ENCODE peak calls at places on chromosomes 6 and 20, in seven cellular contexts. G, I, X, U, T, S and J are unnamed samples. For H3K4me1, the result is how much of the 10 kb centered on the place peaks cover.

GRCh38 chr6:24827162-24827561 is 28.4 kb upstream of the ARMH2 start:
- DNase-seq in G (no peak), I (no peak), X (no peak), U (no peak), T (no peak), S (peak), J (no peak)

GRCh38 chr6:58198301-58198700 is 880.9 kb downstream of the PRIM2 start:
- DNase-seq in G (no peak), I (no peak), X (no peak), U (no peak), T (no peak), S (no peak), J (no peak)

GRCh38 chr6:3209114-3210023 is 18.1 kb downstream of the TUBB2B start:
- DNase-seq in G (no peak), I (peak), X (peak), U (peak), T (peak), S (no peak), J (peak)

GRCh38 chr6:69699655-69700054 is 97.2 kb downstream of the LMBRD1 start:
- DNase-seq in G (no peak), I (no peak), X (no peak), U (no peak), T (no peak), S (no peak), J (no peak)

GRCh38 chr6:166660157-166660686 is 33.2 kb upstream of the RPS6KA2 start:
- DNase-seq in G (no peak), I (no peak), X (no peak), U (no peak), T (no peak), S (no peak), J (no peak)

GRCh38 chr6:156880913-156881312 is 103.7 kb downstream of the ARID1B start:
- DNase-seq in G (no peak), I (no peak), X (no peak), U (no peak), T (no peak), S (no peak), J (no peak)

GRCh38 chr6:17574871-17575560 is 25.1 kb upstream of the FAM8A1 start:
- DNase-seq in G (no peak), I (no peak), X (no peak), U (no peak), T (no peak), S (no peak), J (no peak)

GRCh38 chr6:40342674-40343230 is 244.4 kb downstream of the LRFN2 start:
- DNase-seq in G (no peak), I (no peak), X (no peak), U (no peak), T (no peak), S (no peak), J (no peak)

GRCh38 chr6:6842301-6842700 is 253.8 kb downstream of the LY86 start:
- DNase-seq in G (no peak), I (no peak), X (no peak), U (no peak), T (no peak), S (no peak), J (no peak)

GRCh38 chr20:20691477-20691863 is 21.0 kb downstream of the RALGAPA2 start:
- DNase-seq in G (no peak), I (no peak), X (no peak), U (no peak), T (no peak), S (no peak), J (no peak)

GRCh38 chr20:692044-692443 is 16.4 kb upstream of the SCRT2 start:
- DNase-seq in G (no peak), I (no peak), X (no peak), U (no peak), T (no peak), S (no peak), J (no peak)

GRCh38 chr6:169784941-169785340 is 33.5 kb downstream of the ERMARD start:
- DNase-seq in G (no peak), I (no peak), X (no peak), U (no peak), T (no peak), S (no peak), J (no peak)

GRCh38 chr6:164695896-164696295 is 613.5 kb downstream of the C6orf118 start:
- DNase-seq in G (no peak), I (no peak), X (no peak), U (peak), T (no peak), S (no peak), J (no peak)

GRCh38 chr6:14924126-14925024 is 321.5 kb upstream of the JARID2 start:
- DNase-seq in G (no peak), I (no peak), X (no peak), U (no peak), T (no peak), S (no peak), J (peak)

GRCh38 chr6:14922706-14923105 is 323.2 kb upstream of the JARID2 start:
- DNase-seq in G (no peak), I (no peak), X (no peak), U (no peak), T (no peak), S (no peak), J (no peak)

GRCh38 chr6:14922306-14922705 is 323.6 kb upstream of the JARID2 start:
- DNase-seq in G (no peak), I (no peak), X (no peak), U (no peak), T (no peak), S (no peak), J (no peak)

GRCh38 chr6:14921170-14921569 is 324.7 kb upstream of the JARID2 start:
- DNase-seq in G (peak), I (no peak), X (no peak), U (no peak), T (peak), S (peak), J (peak)

GRCh38 chr6:14921878-14922277 is 324.0 kb upstream of the JARID2 start:
- DNase-seq in G (no peak), I (no peak), X (no peak), U (no peak), T (no peak), S (no peak), J (no peak)
- H3K4me1 ChIP-seq in G (under half), I (under half), X (under half), U (under half), T (under half), S (under half), J (under half)

DNA sequence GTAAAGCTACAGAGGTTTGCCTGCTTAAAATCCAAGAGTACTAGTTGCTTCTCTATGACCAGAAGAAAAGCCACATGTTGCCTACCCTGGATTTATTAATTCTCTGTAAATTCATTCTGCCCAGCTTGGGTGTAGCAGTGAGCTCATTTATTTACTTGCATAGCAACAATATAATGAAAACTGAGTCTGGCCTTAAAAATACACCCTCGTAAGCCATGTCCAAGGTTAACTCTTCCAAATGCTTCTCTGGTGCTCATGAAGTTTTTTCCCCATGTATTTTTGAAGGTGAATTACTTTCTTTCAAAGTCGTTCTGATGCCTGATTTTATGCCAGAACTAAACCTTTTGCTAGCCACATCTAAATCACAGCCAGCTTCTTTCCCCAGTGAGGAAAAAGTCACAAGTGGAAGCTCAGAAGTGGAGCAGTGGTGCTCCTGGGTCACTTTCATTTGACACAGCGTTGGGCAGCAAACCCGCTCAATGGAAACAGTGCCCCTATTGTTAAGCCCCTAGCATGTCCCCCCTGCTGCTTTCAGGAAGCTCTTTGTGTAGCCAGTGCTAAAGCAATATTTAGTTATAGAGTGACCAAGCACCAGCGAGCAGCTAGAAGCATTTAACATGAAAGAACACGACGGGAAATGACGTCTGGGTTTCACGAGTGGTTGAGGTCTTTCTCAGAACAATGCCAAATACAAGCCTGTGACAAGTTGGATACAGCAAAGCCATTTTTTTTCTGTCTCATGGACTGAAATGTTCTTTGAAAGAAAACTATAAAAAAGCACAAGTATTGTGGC is 29.8 kb downstream of the NEDD9 start:
- DNase-seq in G (no peak), I (peak), X (no peak), U (no peak), T (no peak), S (peak), J (peak)
- H3K4me1 ChIP-seq in G (half or more), I (under half), X (half or more), U (under half), T (half or more), S (under half), J (under half)

DNA sequence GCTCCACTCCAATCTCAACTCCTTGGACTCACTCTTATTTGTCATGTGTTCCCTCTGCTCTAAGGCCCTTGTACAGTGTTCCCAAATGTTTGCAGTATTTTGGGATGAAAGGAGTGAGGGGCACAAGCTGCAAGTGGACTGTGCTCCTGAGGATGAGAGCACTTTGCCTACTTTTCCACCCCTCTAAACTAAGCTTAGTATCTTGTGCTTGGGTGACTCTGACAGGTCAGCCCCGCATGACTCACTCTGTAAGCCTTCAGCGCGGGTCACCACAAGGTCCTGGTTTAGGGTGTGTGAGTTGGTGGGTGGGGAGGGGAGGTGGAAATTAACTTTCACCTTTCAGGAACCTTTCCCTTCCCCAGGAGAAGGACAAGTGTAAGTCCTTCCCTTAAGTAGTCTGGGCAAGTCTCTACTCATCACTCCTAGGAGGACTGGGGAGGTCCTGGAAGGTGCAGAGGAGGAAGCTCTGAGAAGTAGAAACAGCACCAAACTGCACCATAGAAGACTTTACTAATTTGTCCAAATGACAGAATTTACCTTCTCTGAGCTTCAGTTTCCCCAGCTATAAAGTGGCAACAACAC is 68.8 kb upstream of the EPB41L1 start:
- DNase-seq in G (no peak), I (no peak), X (peak), U (no peak), T (no peak), S (no peak), J (peak)
- H3K4me1 ChIP-seq in G (under half), I (under half), X (half or more), U (under half), T (under half), S (under half), J (under half)

DNA sequence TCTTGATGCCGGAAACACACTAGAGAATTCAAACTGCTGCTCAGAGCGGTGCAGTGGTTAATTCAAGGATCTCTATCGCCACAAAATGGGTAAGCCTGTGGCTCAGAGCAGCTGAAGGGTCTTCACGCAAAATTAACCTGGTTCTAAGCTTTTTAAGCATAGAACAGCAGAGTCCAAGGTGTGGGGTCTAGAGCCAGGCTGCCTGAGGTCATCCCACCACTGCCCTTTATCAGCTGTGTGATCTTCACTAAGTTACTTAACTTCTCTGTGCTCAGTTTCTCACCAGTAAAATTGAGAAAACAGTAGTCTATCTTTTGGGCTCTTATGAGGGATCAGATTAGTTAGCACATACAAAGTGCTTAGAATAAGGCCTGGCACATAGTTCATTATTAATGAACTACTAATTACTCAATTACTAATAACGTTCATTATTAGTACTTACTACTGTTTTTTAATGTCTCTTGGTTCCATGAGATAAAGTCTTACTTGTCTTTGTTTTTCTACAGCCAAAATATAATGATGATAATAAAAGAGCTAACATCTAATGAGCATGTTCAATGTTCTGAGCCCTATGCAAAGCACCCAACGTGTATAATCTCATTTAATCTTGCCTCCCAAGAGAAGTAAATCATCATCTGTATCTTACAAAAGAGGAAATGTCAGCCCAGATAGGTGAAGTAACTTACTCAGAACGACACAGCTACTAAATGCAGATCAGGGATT is 92.9 kb downstream of the NFATC2 start:
- DNase-seq in G (no peak), I (no peak), X (no peak), U (no peak), T (no peak), S (no peak), J (no peak)
- H3K4me1 ChIP-seq in G (under half), I (under half), X (under half), U (under half), T (under half), S (under half), J (under half)

GRCh38 chr6:43703512-43704429 is 16.2 kb upstream of the MRPS18A start:
- DNase-seq in G (no peak), I (no peak), X (no peak), U (peak), T (no peak), S (peak), J (no peak)
- H3K4me1 ChIP-seq in G (half or more), I (under half), X (half or more), U (half or more), T (half or more), S (half or more), J (half or more)

GRCh38 chr6:98832282-98833100 is 1.9 kb upstream of the POU3F2 start:
- DNase-seq in G (peak), I (no peak), X (no peak), U (no peak), T (no peak), S (no peak), J (no peak)
- H3K4me1 ChIP-seq in G (half or more), I (under half), X (under half), U (under half), T (half or more), S (under half), J (under half)

GRCh38 chr20:41173161-41173721 is 35.9 kb downstream of the PLCG1 start:
- DNase-seq in G (peak), I (peak), X (peak), U (peak), T (peak), S (peak), J (peak)

GRCh38 chr20:41171736-41172295 is 34.5 kb downstream of the PLCG1 start:
- DNase-seq in G (no peak), I (no peak), X (no peak), U (no peak), T (no peak), S (peak), J (no peak)

GRCh38 chr20:41174373-41174772 is 37.0 kb downstream of the PLCG1 start:
- DNase-seq in G (no peak), I (no peak), X (no peak), U (no peak), T (no peak), S (peak), J (peak)

GRCh38 chr20:41173791-41174341 is 36.5 kb downstream of the PLCG1 start:
- DNase-seq in G (no peak), I (no peak), X (no peak), U (no peak), T (no peak), S (peak), J (peak)

GRCh38 chr20:41172296-41173140 is 35.2 kb downstream of the PLCG1 start:
- DNase-seq in G (no peak), I (no peak), X (no peak), U (no peak), T (no peak), S (peak), J (peak)
- H3K4me1 ChIP-seq in G (under half), I (under half), X (under half), U (under half), T (half or more), S (under half), J (under half)

DNA sequence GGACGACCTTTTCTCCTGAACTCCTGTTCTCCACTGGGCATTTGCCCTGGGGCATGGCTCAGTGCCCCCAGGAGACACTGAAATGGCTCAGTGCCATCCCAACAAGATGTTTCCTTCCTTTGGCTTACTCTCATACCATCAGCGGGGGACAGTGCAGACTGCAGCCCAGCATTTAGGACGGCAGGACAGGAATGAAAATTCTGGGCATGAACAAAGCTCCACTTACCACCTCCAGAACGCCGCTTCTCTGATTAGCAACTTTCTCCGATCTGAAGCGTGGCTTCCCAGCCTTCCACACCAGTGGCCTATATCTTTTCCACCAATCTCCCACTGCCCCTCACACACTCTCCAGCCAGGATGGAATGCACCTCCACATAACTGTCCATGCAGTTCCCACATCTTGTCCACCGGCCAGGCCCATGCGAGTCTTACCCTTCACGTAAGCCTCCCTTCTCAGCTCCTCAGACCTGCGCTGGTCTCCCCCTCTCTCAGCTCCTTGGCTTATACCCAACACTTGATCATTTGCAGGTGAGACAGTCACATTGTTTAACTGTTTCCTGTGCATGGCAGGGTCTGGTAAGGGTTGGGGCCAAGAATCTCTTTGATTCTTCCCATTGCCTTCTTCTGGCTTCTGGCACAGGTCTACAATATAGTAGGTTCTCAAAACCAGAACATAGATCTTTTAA is 114.5 kb downstream of the FYN start:
- DNase-seq in G (no peak), I (no peak), X (no peak), U (no peak), T (no peak), S (no peak), J (no peak)
- H3K4me1 ChIP-seq in G (under half), I (under half), X (under half), U (half or more), T (half or more), S (under half), J (under half)

DNA sequence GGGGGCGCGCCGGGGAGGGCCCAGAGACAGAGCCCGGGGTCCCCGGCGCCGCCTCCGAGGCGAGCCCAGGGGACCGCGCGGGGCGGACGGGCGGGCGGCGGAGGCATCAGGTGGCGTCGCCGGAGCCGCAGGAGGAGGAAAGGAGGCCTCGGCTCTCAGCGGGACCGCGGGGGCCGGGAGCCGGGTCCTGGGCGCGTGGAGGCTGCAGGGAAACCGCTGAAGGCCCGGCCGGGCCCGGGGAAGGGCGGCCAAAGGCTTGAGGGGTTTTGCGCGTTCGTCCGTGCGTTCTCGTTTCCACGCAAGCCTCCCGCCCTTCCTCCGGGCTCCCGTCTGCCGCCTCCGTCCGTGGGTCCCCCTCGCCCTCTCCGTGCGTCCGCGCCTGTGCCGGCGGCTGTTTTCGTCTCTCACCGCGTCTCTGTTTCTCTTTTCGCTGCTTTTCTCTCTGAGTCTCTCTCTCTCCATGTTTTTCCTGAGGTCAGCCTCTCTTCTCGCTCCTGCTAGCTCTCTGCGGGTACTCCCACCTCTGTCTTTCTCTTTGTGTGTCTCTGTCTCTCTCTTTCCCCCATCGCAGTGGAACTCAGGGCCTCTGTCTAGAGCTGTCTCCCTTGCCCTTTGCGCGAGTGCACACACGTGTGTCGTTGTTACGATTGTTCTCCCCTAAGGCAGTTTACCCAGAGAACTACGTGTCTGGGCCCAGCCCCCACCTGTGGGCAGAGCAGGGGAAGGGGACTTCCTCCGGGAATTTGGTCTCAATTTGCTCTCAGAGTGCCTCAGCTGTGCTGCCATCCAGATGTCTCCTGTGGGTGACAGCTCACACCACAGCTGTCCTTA is 2.1 kb downstream of the IRF4 start:
- DNase-seq in G (peak), I (no peak), X (no peak), U (peak), T (no peak), S (no peak), J (no peak)
- H3K4me1 ChIP-seq in G (under half), I (under half), X (under half), U (half or more), T (under half), S (under half), J (under half)

GRCh38 chr20:33822423-33822822 is 11.3 kb downstream of the CHMP4B start:
- DNase-seq in G (no peak), I (no peak), X (no peak), U (no peak), T (no peak), S (no peak), J (no peak)

GRCh38 chr20:33821270-33821836 is 10.2 kb downstream of the CHMP4B start:
- DNase-seq in G (no peak), I (no peak), X (no peak), U (no peak), T (no peak), S (no peak), J (no peak)

GRCh38 chr20:33817411-33817810 is 6.3 kb downstream of the CHMP4B start:
- DNase-seq in G (no peak), I (no peak), X (no peak), U (no peak), T (no peak), S (no peak), J (no peak)

GRCh38 chr20:33820362-33820761 is 9.2 kb downstream of the CHMP4B start:
- DNase-seq in G (no peak), I (no peak), X (no peak), U (no peak), T (no peak), S (no peak), J (no peak)

GRCh38 chr20:33819456-33819855 is 8.3 kb downstream of the CHMP4B start:
- DNase-seq in G (no peak), I (no peak), X (no peak), U (no peak), T (no peak), S (no peak), J (no peak)
- H3K4me1 ChIP-seq in G (half or more), I (under half), X (under half), U (under half), T (half or more), S (under half), J (under half)